ENCODE peak calls at places on chromosomes 4 and X, in six cellular contexts. N, E, Q, X, F and Y are unnamed samples.
A peak's percentile ranks its signal among the peaks of the same experiment; 100 is the strongest.

GRCh38 chrX:3420316-3420715 is 73.9 kb upstream of the MXRA5 start:
- DNase-seq in N (no peak), X (no peak), E (no peak), F (no peak), Q (no peak), Y (no peak)

GRCh38 chrX:7139202-7140081 is 8.1 kb upstream of the STS start:
- DNase-seq in N (no peak), E (no peak), F (no peak), Q (no peak), X (no peak), Y (no peak)

GRCh38 chrX:107450823-107451509 is 1.5 kb downstream of the FRMPD3 start:
- DNase-seq in X (peak; percentile 84), N (no peak), E (no peak), F (no peak), Q (peak; percentile 30), Y (peak; percentile 56)

GRCh38 chr4:3029464-3029863 is 44.9 kb downstream of the HTT-AS start:
- DNase-seq in X (no peak), F (no peak), N (peak; percentile 16), Q (no peak), E (peak; percentile 2), Y (no peak)

GRCh38 chr4:189773909-189774308 is 166.8 kb upstream of the FRG1 start:
- DNase-seq in E (no peak), N (no peak), F (no peak), Q (no peak), X (no peak), Y (peak; percentile 27)

GRCh38 chr4:171430495-171430894 is 382.7 kb upstream of the GALNTL6 start:
- DNase-seq in Q (no peak), E (no peak), X (no peak), F (no peak), N (no peak), Y (no peak)

GRCh38 chr4:85486425-85487101 is 11.6 kb downstream of the ARHGAP24 start:
- DNase-seq in Q (no peak), N (no peak), X (no peak), F (no peak), E (no peak), Y (peak; percentile 21)

GRCh38 chr4:91127891-91128290 is 1000.7 kb downstream of the CCSER1 start:
- DNase-seq in E (no peak), N (no peak), F (no peak), Q (no peak), X (no peak), Y (no peak)

GRCh38 chrX:129585691-129586090 is 45.6 kb downstream of the OCRL start:
- DNase-seq in E (no peak), N (no peak), F (no peak), Q (no peak), X (no peak), Y (no peak)

GRCh38 chr4:140110542-140110941 is 43.4 kb downstream of the MAML3 start:
- DNase-seq in X (no peak), E (no peak), F (no peak), N (no peak), Q (no peak), Y (no peak)

GRCh38 chr4:83207497-83208105 is 77.0 kb downstream of the COQ2 start:
- DNase-seq in Q (no peak), X (no peak), E (no peak), F (peak; percentile 24), N (no peak), Y (no peak)

GRCh38 chrX:153519569-153520285 is 2.3 kb downstream of the ATP2B3 start:
- DNase-seq in Q (no peak), E (no peak), F (no peak), N (no peak), X (no peak), Y (no peak)

GRCh38 chr4:26171953-26172352 is 148.9 kb upstream of the RBPJ start:
- DNase-seq in N (no peak), F (no peak), E (no peak), X (no peak), Q (no peak), Y (no peak)

GRCh38 chr4:152072001-152072485 is 311.2 kb upstream of the GATB start:
- DNase-seq in Q (no peak), X (no peak), F (no peak), E (no peak), N (no peak), Y (no peak)

GRCh38 chrX:155179343-155179997 is 36.8 kb upstream of the VBP1 start:
- DNase-seq in Q (no peak), E (no peak), F (no peak), X (no peak), N (no peak), Y (peak; percentile 37)

GRCh38 chrX:40448793-40449192 is 132.0 kb upstream of the ATP6AP2 start:
- DNase-seq in X (no peak), N (no peak), E (no peak), F (no peak), Q (no peak), Y (no peak)